ENCODE peak calls at places on chromosomes 2 and 18, in four cellular contexts. F, Q, E and P are unnamed samples.
A peak's percentile ranks its signal among the peaks of the same experiment; 100 is the strongest.

GRCh38 chr2:205596581-205596980 is 85.7 kb upstream of the NRP2 start:
- DNase-seq in F (no peak), Q (no peak), E (no peak), P (no peak)

GRCh38 chr2:99507964-99508818 is 18.4 kb upstream of the REV1 start:
- DNase-seq in F (no peak), Q (no peak), E (no peak), P (peak; percentile 30)

GRCh38 chr2:229922449-229923386 is at the start of gene FBXO36:
- DNase-seq in F (peak; percentile 54), Q (peak; percentile 65), E (peak; percentile 47), P (peak; percentile 73)

GRCh38 chr2:117958186-117958585 is 55.7 kb downstream of the CCDC93 start:
- DNase-seq in F (peak; percentile 69), Q (no peak), E (no peak), P (no peak)

GRCh38 chr2:112182581-112183034 is 44.4 kb downstream of the FBLN7 start:
- DNase-seq in F (no peak), Q (no peak), E (no peak), P (no peak)

GRCh38 chr2:34907812-34908211 is 1308.7 kb upstream of the FAM98A start:
- DNase-seq in F (no peak), Q (no peak), E (no peak), P (no peak)

GRCh38 chr2:213246665-213247281 is 37.5 kb upstream of the SPAG16 start:
- DNase-seq in F (peak; percentile 64), Q (peak; percentile 48), E (peak; percentile 2), P (peak; percentile 11)

GRCh38 chr2:9596621-9597311 is 34.0 kb downstream of the YWHAQ start:
- DNase-seq in F (no peak), Q (no peak), E (no peak), P (no peak)

GRCh38 chr18:63570721-63571120 is 16.4 kb upstream of the SERPINB13 start:
- DNase-seq in F (no peak), Q (no peak), E (no peak), P (no peak)

GRCh38 chr2:8581048-8581561 is 100.8 kb upstream of the ID2 start:
- DNase-seq in F (no peak), Q (no peak), E (no peak), P (no peak)

GRCh38 chr18:8124232-8125146 is 484.7 kb upstream of the RAB12 start:
- DNase-seq in F (no peak), Q (no peak), E (no peak), P (no peak)

GRCh38 chr18:8121942-8122480 is 487.2 kb upstream of the RAB12 start:
- DNase-seq in F (peak; percentile 94), Q (no peak), E (peak; percentile 8), P (no peak)

GRCh38 chr18:8117008-8117376 is 492.2 kb upstream of the RAB12 start:
- DNase-seq in F (peak; percentile 51), Q (no peak), E (no peak), P (no peak)

GRCh38 chr18:8116346-8117007 is 492.8 kb upstream of the RAB12 start:
- DNase-seq in F (peak; percentile 83), Q (peak; percentile 25), E (peak; percentile 14), P (no peak)

DNA sequence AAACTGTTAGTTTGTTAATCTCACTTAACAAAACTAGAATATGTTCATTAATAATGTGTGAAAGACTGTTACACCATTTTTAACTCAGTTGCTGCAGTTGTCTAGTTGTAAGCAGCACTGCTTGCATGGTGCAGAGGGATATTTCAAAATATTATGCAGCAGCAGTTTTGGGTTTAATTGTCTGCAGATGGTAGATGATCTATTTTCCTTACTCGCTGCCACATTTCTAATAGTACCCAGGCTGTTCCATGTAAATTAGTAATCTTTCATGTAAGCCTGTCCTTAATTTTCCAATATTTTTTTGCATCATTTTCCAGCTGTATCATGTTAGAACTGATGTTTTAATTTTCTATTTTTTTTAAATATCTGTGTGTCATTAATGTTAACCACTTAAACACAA is 488.1 kb upstream of the RAB12 start:
- DNase-seq in F (no peak), Q (no peak), E (no peak), P (no peak)
- TF ChIP-seq USF2 in F (no peak), Q (no peak), E (no peak), P (no peak)

GRCh38 chr2:1606421-1607235 is 137.7 kb downstream of the PXDN start:
- DNase-seq in F (peak; percentile 68), Q (no peak), E (no peak), P (peak; percentile 26)

GRCh38 chr2:1603521-1603920 is 140.8 kb downstream of the PXDN start:
- DNase-seq in F (no peak), Q (no peak), E (no peak), P (no peak)

GRCh38 chr2:1603059-1603458 is 141.3 kb downstream of the PXDN start:
- DNase-seq in F (no peak), Q (no peak), E (no peak), P (no peak)

GRCh38 chr2:1605659-1606400 is 138.5 kb downstream of the PXDN start:
- DNase-seq in F (peak; percentile 85), Q (no peak), E (no peak), P (peak; percentile 64)

DNA sequence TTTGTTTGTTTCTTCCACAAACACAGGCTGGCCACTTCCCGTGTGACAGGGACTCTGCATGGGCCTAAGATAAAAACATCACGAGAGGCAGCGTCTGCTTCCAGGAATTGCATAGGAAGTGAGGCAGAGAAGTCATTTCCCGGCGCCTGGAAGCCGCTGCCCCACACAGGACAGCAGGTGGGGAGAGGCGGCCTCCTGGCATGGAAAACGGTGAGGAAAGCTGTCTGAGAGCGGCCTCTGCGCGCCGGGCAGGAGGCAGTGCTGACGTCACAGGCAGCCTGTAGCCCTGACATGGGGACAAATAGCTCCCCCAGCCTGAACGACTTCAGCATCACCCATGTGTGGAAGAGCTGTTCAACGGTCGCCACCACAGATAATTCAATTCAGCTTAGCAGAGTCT is 139.2 kb downstream of the PXDN start:
- DNase-seq in F (peak; percentile 53), Q (no peak), E (no peak), P (peak; percentile 80)
- TF ChIP-seq MXI1 in F (no peak), Q (no peak), E (no peak), P (no peak)

DNA sequence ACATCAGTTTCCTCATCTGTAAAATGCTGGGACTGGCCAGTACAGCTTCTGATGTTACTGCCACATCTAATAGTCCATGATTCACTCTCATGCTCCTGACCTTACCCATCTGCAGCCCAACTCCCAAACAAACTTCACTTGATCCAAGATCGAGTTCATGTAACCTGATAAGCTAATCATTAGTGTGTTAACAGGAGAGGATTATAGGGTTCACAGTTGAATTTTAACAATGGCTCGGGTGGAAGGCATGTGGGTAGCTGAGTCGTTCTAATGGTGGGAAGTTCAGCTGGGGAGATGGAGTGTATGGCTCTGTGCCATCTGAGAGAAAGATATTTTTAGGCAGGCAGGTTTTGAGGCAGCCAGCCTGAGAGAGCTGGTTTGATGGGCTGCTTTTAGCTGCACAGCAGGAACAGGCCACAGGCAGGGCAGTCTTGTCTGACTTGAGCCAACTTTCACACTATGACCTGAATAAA is 17.6 kb upstream of the NFE2L2 start:
- DNase-seq in F (peak; percentile 47), Q (no peak), E (no peak), P (no peak)
- H2AFZ ChIP-seq in F (no peak overlapping the region), Q (no peak overlapping the region), E (peak overlapping the region; percentile 63), P (no peak overlapping the region)

GRCh38 chr2:69918391-69918790 is 3.5 kb downstream of the MXD1 start:
- DNase-seq in F (no peak), Q (no peak), E (no peak), P (no peak)

GRCh38 chr2:69914235-69915049 is 467 bp upstream of the MXD1 start:
- DNase-seq in F (peak; percentile 100), Q (peak; percentile 100), E (peak; percentile 98), P (peak; percentile 97)

GRCh38 chr2:69916151-69916550 is 1.2 kb downstream of the MXD1 start:
- DNase-seq in F (peak; percentile 35), Q (no peak), E (no peak), P (no peak)

GRCh38 chr2:69917854-69918253 is 2.9 kb downstream of the MXD1 start:
- DNase-seq in F (peak; percentile 93), Q (no peak), E (peak; percentile 16), P (no peak)

GRCh38 chr2:69915050-69915945 is at the start of gene MXD1:
- DNase-seq in F (no peak), Q (no peak), E (peak; percentile 27), P (peak; percentile 56)
- TF ChIP-seq USF2 in F (no peak), Q (no peak), E (no peak), P (no peak)

GRCh38 chr2:27323592-27324285 is 842 bp upstream of the MPV17 start:
- DNase-seq in F (no peak), Q (no peak), E (no peak), P (no peak)
- TF ChIP-seq MXI1 in F (no peak), Q (no peak), E (no peak), P (no peak)

GRCh38 chr18:24333116-24333515 is 64.5 kb downstream of the OSBPL1A start:
- DNase-seq in F (no peak), Q (no peak), E (no peak), P (no peak)
- H2AFZ ChIP-seq in F (no peak overlapping the region), Q (no peak overlapping the region), E (no peak overlapping the region), P (no peak overlapping the region)

GRCh38 chr18:43935051-43935412 is 657.7 kb upstream of the SYT4 start:
- DNase-seq in F (peak; percentile 74), Q (no peak), E (no peak), P (no peak)
- TF ChIP-seq USF2 in F (no peak), Q (no peak), E (no peak), P (no peak)

GRCh38 chr18:59448546-59448945 is 89.5 kb upstream of the LMAN1 start:
- DNase-seq in F (peak; percentile 31), Q (no peak), E (no peak), P (no peak)
- TF ChIP-seq MXI1 in F (no peak), Q (no peak), E (no peak), P (no peak)

GRCh38 chr2:3102081-3102914 is 275.3 kb downstream of the EIPR1 start:
- DNase-seq in F (no peak), Q (no peak), E (no peak), P (peak; percentile 53)

GRCh38 chr2:3100386-3100785 is 277.2 kb downstream of the EIPR1 start:
- DNase-seq in F (no peak), Q (no peak), E (no peak), P (no peak)

GRCh38 chr2:3101704-3102055 is 275.9 kb downstream of the EIPR1 start:
- DNase-seq in F (no peak), Q (no peak), E (no peak), P (no peak)

GRCh38 chr2:3099860-3100234 is 277.8 kb downstream of the EIPR1 start:
- DNase-seq in F (no peak), Q (no peak), E (no peak), P (no peak)

DNA sequence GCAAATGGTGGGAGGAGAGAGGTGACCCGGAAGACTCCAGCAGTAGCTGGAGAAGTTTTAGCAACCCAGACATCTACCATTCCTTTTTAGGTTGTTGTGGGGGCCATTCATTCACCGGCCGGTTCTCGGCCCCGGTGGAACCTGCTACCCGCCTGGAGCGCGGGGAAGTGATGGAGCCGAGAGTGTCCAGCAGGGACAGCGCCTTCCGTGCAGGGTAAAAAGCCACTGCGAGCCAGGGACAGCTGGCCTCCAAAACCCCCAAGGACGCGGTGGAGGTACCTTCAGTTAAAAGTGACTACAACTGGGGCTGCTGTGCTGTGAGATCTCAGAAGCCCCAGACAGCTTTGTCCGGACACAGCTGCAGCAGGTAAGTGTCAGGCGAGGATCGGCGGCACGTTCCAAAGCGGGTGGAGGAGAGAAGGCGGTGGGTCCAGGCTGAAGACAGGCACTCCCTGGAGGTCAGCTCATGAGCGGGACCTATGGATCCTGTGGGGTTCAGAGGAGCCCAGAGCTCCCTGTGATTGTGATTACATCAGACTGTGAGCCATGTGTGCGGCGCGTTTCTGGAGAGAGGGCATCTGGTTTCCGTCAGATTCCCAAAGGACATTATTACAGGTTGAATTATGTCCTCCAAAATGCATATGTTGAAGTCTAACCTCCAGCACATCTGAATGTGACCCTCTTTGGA is 276.5 kb downstream of the EIPR1 start:
- DNase-seq in F (no peak), Q (no peak), E (no peak), P (peak; percentile 93)
- H2AFZ ChIP-seq in F (no peak overlapping the region), Q (no peak overlapping the region), E (no peak overlapping the region), P (no peak overlapping the region)